ENCODE peak calls at places on chromosomes 3 and 15, in ten cellular contexts. One of them, this sample, is unnamed.

GRCh38 chr15:43527016-43527801 is 9.8 kb downstream of the MAP1A start:
- DNase-seq in cardiac fibroblast: no peak
- DNase-seq in cardiac muscle cell: no peak
- DNase-seq in NCI-H226: no peak
- DNase-seq in neuronal stem cell: no peak
- DNase-seq in K562: no peak
- DNase-seq in AG04450: no peak
- DNase-seq in colonic mucosa: no peak
- DNase-seq in SK-MEL-5: no peak
- DNase-seq in GM12865: no peak
- DNase-seq in this sample: no peak

GRCh38 chr3:135228131-135228530 is 433.1 kb downstream of the EPHB1 start:
- DNase-seq in cardiac fibroblast: no peak
- DNase-seq in cardiac muscle cell: no peak
- DNase-seq in NCI-H226: no peak
- DNase-seq in neuronal stem cell: no peak
- DNase-seq in K562: no peak
- DNase-seq in AG04450: no peak
- DNase-seq in colonic mucosa: no peak
- DNase-seq in SK-MEL-5: no peak
- DNase-seq in GM12865: no peak
- DNase-seq in this sample: no peak

GRCh38 chr3:16203671-16204629 is 29.5 kb downstream of the GALNT15 start:
- DNase-seq in cardiac fibroblast: peak
- DNase-seq in cardiac muscle cell: no peak
- DNase-seq in NCI-H226: no peak
- DNase-seq in neuronal stem cell: no peak
- DNase-seq in K562: no peak
- DNase-seq in AG04450: no peak
- DNase-seq in colonic mucosa: no peak
- DNase-seq in SK-MEL-5: peak
- DNase-seq in GM12865: no peak
- DNase-seq in this sample: peak

GRCh38 chr3:71723452-71724170 is 1.6 kb downstream of the EIF4E3 start:
- DNase-seq in cardiac fibroblast: no peak
- DNase-seq in cardiac muscle cell: no peak
- DNase-seq in NCI-H226: no peak
- DNase-seq in neuronal stem cell: no peak
- DNase-seq in K562: no peak
- DNase-seq in AG04450: no peak
- DNase-seq in colonic mucosa: no peak
- DNase-seq in SK-MEL-5: no peak
- DNase-seq in GM12865: peak
- DNase-seq in this sample: no peak

GRCh38 chr15:82650046-82650670 is 3.0 kb upstream of the CPEB1 start:
- DNase-seq in cardiac fibroblast: no peak
- DNase-seq in cardiac muscle cell: no peak
- DNase-seq in NCI-H226: no peak
- DNase-seq in neuronal stem cell: no peak
- DNase-seq in K562: no peak
- DNase-seq in AG04450: no peak
- DNase-seq in colonic mucosa: no peak
- DNase-seq in SK-MEL-5: no peak
- DNase-seq in GM12865: no peak
- DNase-seq in this sample: no peak

GRCh38 chr3:107263269-107264021 is 113.8 kb upstream of the CCDC54 start:
- DNase-seq in cardiac fibroblast: peak
- DNase-seq in cardiac muscle cell: peak
- DNase-seq in NCI-H226: no peak
- DNase-seq in neuronal stem cell: no peak
- DNase-seq in K562: no peak
- DNase-seq in AG04450: no peak
- DNase-seq in colonic mucosa: no peak
- DNase-seq in SK-MEL-5: no peak
- DNase-seq in GM12865: no peak
- DNase-seq in this sample: no peak

GRCh38 chr15:60128000-60128376 is 123.9 kb downstream of the FOXB1 start:
- DNase-seq in cardiac fibroblast: peak
- DNase-seq in cardiac muscle cell: no peak
- DNase-seq in NCI-H226: no peak
- DNase-seq in neuronal stem cell: no peak
- DNase-seq in K562: no peak
- DNase-seq in AG04450: no peak
- DNase-seq in colonic mucosa: no peak
- DNase-seq in SK-MEL-5: peak
- DNase-seq in GM12865: no peak
- DNase-seq in this sample: no peak

GRCh38 chr3:107124885-107125284 is 252.4 kb upstream of the CCDC54 start:
- DNase-seq in cardiac fibroblast: peak
- DNase-seq in cardiac muscle cell: peak
- DNase-seq in NCI-H226: peak
- DNase-seq in neuronal stem cell: no peak
- DNase-seq in K562: no peak
- DNase-seq in AG04450: peak
- DNase-seq in colonic mucosa: no peak
- DNase-seq in SK-MEL-5: peak
- DNase-seq in GM12865: no peak
- DNase-seq in this sample: peak

GRCh38 chr3:101842245-101842934 is 6.9 kb upstream of the NFKBIZ start:
- DNase-seq in cardiac fibroblast: no peak
- DNase-seq in cardiac muscle cell: no peak
- DNase-seq in NCI-H226: peak
- DNase-seq in neuronal stem cell: peak
- DNase-seq in K562: no peak
- DNase-seq in AG04450: no peak
- DNase-seq in colonic mucosa: no peak
- DNase-seq in SK-MEL-5: peak
- DNase-seq in GM12865: no peak
- DNase-seq in this sample: no peak

GRCh38 chr3:135991621-135992020 is 26.1 kb downstream of the PPP2R3A start:
- DNase-seq in cardiac fibroblast: peak
- DNase-seq in cardiac muscle cell: no peak
- DNase-seq in NCI-H226: no peak
- DNase-seq in neuronal stem cell: no peak
- DNase-seq in K562: no peak
- DNase-seq in AG04450: no peak
- DNase-seq in colonic mucosa: no peak
- DNase-seq in SK-MEL-5: no peak
- DNase-seq in GM12865: no peak
- DNase-seq in this sample: peak

GRCh38 chr15:30065025-30065801 is 17.5 kb upstream of the GOLGA8J start:
- DNase-seq in cardiac fibroblast: peak
- DNase-seq in cardiac muscle cell: peak
- DNase-seq in NCI-H226: peak
- DNase-seq in neuronal stem cell: no peak
- DNase-seq in K562: no peak
- DNase-seq in AG04450: peak
- DNase-seq in colonic mucosa: no peak
- DNase-seq in SK-MEL-5: no peak
- DNase-seq in GM12865: no peak
- DNase-seq in this sample: peak

GRCh38 chr15:59616390-59616789 is 4.8 kb downstream of the GCNT3 start:
- DNase-seq in cardiac fibroblast: no peak
- DNase-seq in cardiac muscle cell: no peak
- DNase-seq in NCI-H226: no peak
- DNase-seq in neuronal stem cell: no peak
- DNase-seq in K562: no peak
- DNase-seq in AG04450: no peak
- DNase-seq in colonic mucosa: peak
- DNase-seq in SK-MEL-5: no peak
- DNase-seq in GM12865: no peak
- DNase-seq in this sample: no peak

GRCh38 chr15:48865387-48866079 is 12.4 kb upstream of the EID1 start:
- DNase-seq in cardiac fibroblast: peak
- DNase-seq in cardiac muscle cell: peak
- DNase-seq in NCI-H226: peak
- DNase-seq in neuronal stem cell: no peak
- DNase-seq in K562: no peak
- DNase-seq in AG04450: no peak
- DNase-seq in colonic mucosa: no peak
- DNase-seq in SK-MEL-5: no peak
- DNase-seq in GM12865: peak
- DNase-seq in this sample: peak

GRCh38 chr3:42762046-42762724 is 10.9 kb downstream of the CCDC13 start:
- DNase-seq in cardiac fibroblast: no peak
- DNase-seq in cardiac muscle cell: no peak
- DNase-seq in NCI-H226: no peak
- DNase-seq in neuronal stem cell: no peak
- DNase-seq in K562: no peak
- DNase-seq in AG04450: no peak
- DNase-seq in colonic mucosa: no peak
- DNase-seq in SK-MEL-5: no peak
- DNase-seq in GM12865: no peak
- DNase-seq in this sample: no peak

GRCh38 chr3:23055733-23056376 is 147.3 kb upstream of the UBE2E2 start:
- DNase-seq in cardiac fibroblast: peak
- DNase-seq in cardiac muscle cell: peak
- DNase-seq in NCI-H226: peak
- DNase-seq in neuronal stem cell: no peak
- DNase-seq in K562: no peak
- DNase-seq in AG04450: peak
- DNase-seq in colonic mucosa: no peak
- DNase-seq in SK-MEL-5: no peak
- DNase-seq in GM12865: peak
- DNase-seq in this sample: peak

GRCh38 chr15:66802087-66803001 is 100.3 kb downstream of the SMAD6 start:
- DNase-seq in cardiac fibroblast: peak
- DNase-seq in cardiac muscle cell: peak
- DNase-seq in NCI-H226: no peak
- DNase-seq in neuronal stem cell: no peak
- DNase-seq in K562: no peak
- DNase-seq in AG04450: no peak
- DNase-seq in colonic mucosa: no peak
- DNase-seq in SK-MEL-5: no peak
- DNase-seq in GM12865: no peak
- DNase-seq in this sample: peak

GRCh38 chr3:61864886-61865285 is 303.5 kb downstream of the PTPRG start:
- DNase-seq in cardiac fibroblast: no peak
- DNase-seq in cardiac muscle cell: no peak
- DNase-seq in NCI-H226: peak
- DNase-seq in neuronal stem cell: no peak
- DNase-seq in K562: no peak
- DNase-seq in AG04450: no peak
- DNase-seq in colonic mucosa: no peak
- DNase-seq in SK-MEL-5: no peak
- DNase-seq in GM12865: no peak
- DNase-seq in this sample: peak

This sample was measured in astrocyte of the spinal cord.